ENCODE peak calls at places on chromosome 5, in five cellular contexts. L is CD8-positive, alpha-beta memory T cell; O is upper lobe of right lung; T is body of pancreas; M is right cardiac atrium. J is an unnamed sample. For H3K4me1 and H3K9me3, the result is how much of the 10 kb centered on the place peaks cover.

GRCh38 chr5:93635991-93636390 is 53.0 kb downstream of the NR2F1 start:
- DNase-seq in L (no peak), O (no peak), T (no peak), M (no peak), J (no peak)

GRCh38 chr5:407801-408268 is 35.1 kb upstream of the EXOC3 start:
- DNase-seq in L (no peak), O (peak), T (no peak), M (no peak), J (no peak)

GRCh38 chr5:160685695-160686094 is 166.3 kb downstream of the ATP10B start:
- DNase-seq in L (no peak), O (no peak), T (no peak), M (no peak), J (no peak)

GRCh38 chr5:80407735-80408474 is at the start of gene ZFYVE16:
- DNase-seq in L (peak), O (peak), T (peak), M (peak), J (peak)

GRCh38 chr5:172607213-172607793 is 33.8 kb upstream of the NEURL1B start:
- DNase-seq in L (no peak), O (no peak), T (peak), M (peak), J (no peak)

GRCh38 chr5:100647461-100648230 is 112.5 kb downstream of the FAM174A start:
- DNase-seq in L (no peak), O (peak), T (peak), M (peak), J (peak)

GRCh38 chr5:10250804-10251276 is 760 bp downstream of the CCT5 start:
- DNase-seq in L (peak), O (no peak), T (no peak), M (no peak), J (no peak)

GRCh38 chr5:86137297-86137696 is 480.4 kb upstream of the COX7C start:
- DNase-seq in L (no peak), O (no peak), T (no peak), M (no peak), J (no peak)

GRCh38 chr5:173720341-173721258 is 104.2 kb upstream of the BOD1 start:
- DNase-seq in L (no peak), O (no peak), T (no peak), M (no peak), J (peak)

GRCh38 chr5:138605254-138605972 is 30.2 kb upstream of the HSPA9 start:
- DNase-seq in L (no peak), O (no peak), T (no peak), M (no peak), J (no peak)

GRCh38 chr5:150122158-150122510 is 33.5 kb downstream of the PDGFRB start:
- DNase-seq in L (no peak), O (peak), T (no peak), M (peak), J (no peak)

GRCh38 chr5:145848854-145849253 is 13.7 kb upstream of the PRELID2 start:
- DNase-seq in L (no peak), O (no peak), T (no peak), M (no peak), J (no peak)

GRCh38 chr5:61575103-61575502 is 243.0 kb downstream of the ZSWIM6 start:
- DNase-seq in L (no peak), O (no peak), T (peak), M (no peak), J (peak)

GRCh38 chr5:74201334-74202081 is 439.0 kb downstream of the ENC1 start:
- DNase-seq in L (no peak), O (no peak), T (peak), M (peak), J (peak)

GRCh38 chr5:166639151-166639550 is 1652.3 kb upstream of the WWC1 start:
- DNase-seq in L (no peak), O (no peak), T (no peak), M (no peak), J (no peak)

GRCh38 chr5:59744531-59744992 is 149.0 kb downstream of the PDE4D start:
- DNase-seq in L (no peak), O (no peak), T (no peak), M (no peak), J (no peak)

GRCh38 chr5:61277781-61278180 is 54.3 kb upstream of the ZSWIM6 start:
- DNase-seq in L (no peak), O (peak), T (no peak), M (no peak), J (no peak)

GRCh38 chr5:106843812-106844416 is 826.8 kb downstream of the EFNA5 start:
- DNase-seq in L (no peak), O (no peak), T (no peak), M (no peak), J (no peak)

GRCh38 chr5:11757661-11758060 is 146.6 kb downstream of the CTNND2 start:
- DNase-seq in L (no peak), O (no peak), T (no peak), M (no peak), J (no peak)

GRCh38 chr5:139689631-139690384 is 41.7 kb downstream of the CXXC5 start:
- DNase-seq in L (no peak), O (no peak), T (peak), M (peak), J (peak)

GRCh38 chr5:170337055-170337454 is 39.5 kb upstream of the LCP2 start:
- DNase-seq in L (no peak), O (no peak), T (no peak), M (no peak), J (no peak)

GRCh38 chr5:20276061-20276958 is 288.3 kb upstream of the CDH18 start:
- DNase-seq in L (no peak), O (no peak), T (no peak), M (no peak), J (no peak)

GRCh38 chr5:61596265-61596664 is 264.2 kb downstream of the ZSWIM6 start:
- DNase-seq in L (no peak), O (no peak), T (peak), M (no peak), J (no peak)

GRCh38 chr5:133240425-133241091 is 188.7 kb downstream of the HSPA4 start:
- DNase-seq in L (no peak), O (no peak), T (no peak), M (no peak), J (peak)

GRCh38 chr5:5017827-5018559 is 122.1 kb upstream of the ADAMTS16 start:
- DNase-seq in L (no peak), O (no peak), T (no peak), M (no peak), J (no peak)

GRCh38 chr5:373710-374602 is 52.4 kb downstream of the AHRR start:
- DNase-seq in L (peak), O (peak), T (peak), M (no peak), J (peak)

GRCh38 chr5:36740259-36740898 is 134.0 kb downstream of the SLC1A3 start:
- DNase-seq in L (no peak), O (no peak), T (peak), M (no peak), J (no peak)

GRCh38 chr5:143023447-143024096 is 253.4 kb downstream of the ARHGAP26 start:
- DNase-seq in L (no peak), O (no peak), T (peak), M (peak), J (peak)

GRCh38 chr5:169974121-169974770 is 6.0 kb downstream of the INSYN2B start:
- DNase-seq in L (no peak), O (no peak), T (no peak), M (no peak), J (no peak)

GRCh38 chr5:72110401-72111013 is 3.2 kb downstream of the MAP1B start:
- DNase-seq in L (no peak), O (no peak), T (no peak), M (peak), J (peak)

GRCh38 chr5:150589791-150590601 is 50.5 kb upstream of the SYNPO start:
- DNase-seq in L (no peak), O (peak), T (peak), M (peak), J (peak)

GRCh38 chr5:34509392-34509791 is 146.7 kb upstream of the RAI14 start:
- DNase-seq in L (no peak), O (no peak), T (no peak), M (no peak), J (no peak)

GRCh38 chr5:24547127-24547526 is 97.7 kb downstream of the CDH10 start:
- DNase-seq in L (no peak), O (no peak), T (peak), M (no peak), J (peak)

GRCh38 chr5:17440766-17441165 is 57.3 kb upstream of the TAF11L2 start:
- DNase-seq in L (no peak), O (no peak), T (no peak), M (no peak), J (no peak)

GRCh38 chr5:158450761-158451160 is 591.8 kb upstream of the CLINT1 start:
- DNase-seq in L (no peak), O (no peak), T (no peak), M (no peak), J (no peak)

GRCh38 chr5:134409321-134409720 is 2.4 kb downstream of the CDKN2AIPNL start:
- DNase-seq in L (no peak), O (no peak), T (no peak), M (no peak), J (no peak)

GRCh38 chr5:38738898-38739743 is 106.7 kb upstream of the OSMR start:
- DNase-seq in L (no peak), O (no peak), T (no peak), M (no peak), J (no peak)
- H3K4me1 ChIP-seq in L (under half), O (under half), T (under half), M (under half), J (under half)

GRCh38 chr5:176995896-176996767 is 10.4 kb downstream of the UIMC1 start:
- DNase-seq in L (no peak), O (no peak), T (no peak), M (no peak), J (no peak)

GRCh38 chr5:176998828-176999227 is 7.8 kb downstream of the UIMC1 start:
- DNase-seq in L (no peak), O (no peak), T (no peak), M (no peak), J (no peak)

GRCh38 chr5:176996780-176997179 is 9.8 kb downstream of the UIMC1 start:
- DNase-seq in L (no peak), O (no peak), T (no peak), M (no peak), J (no peak)

GRCh38 chr5:176995122-176995490 is 11.5 kb downstream of the UIMC1 start:
- DNase-seq in L (no peak), O (no peak), T (no peak), M (no peak), J (no peak)

DNA sequence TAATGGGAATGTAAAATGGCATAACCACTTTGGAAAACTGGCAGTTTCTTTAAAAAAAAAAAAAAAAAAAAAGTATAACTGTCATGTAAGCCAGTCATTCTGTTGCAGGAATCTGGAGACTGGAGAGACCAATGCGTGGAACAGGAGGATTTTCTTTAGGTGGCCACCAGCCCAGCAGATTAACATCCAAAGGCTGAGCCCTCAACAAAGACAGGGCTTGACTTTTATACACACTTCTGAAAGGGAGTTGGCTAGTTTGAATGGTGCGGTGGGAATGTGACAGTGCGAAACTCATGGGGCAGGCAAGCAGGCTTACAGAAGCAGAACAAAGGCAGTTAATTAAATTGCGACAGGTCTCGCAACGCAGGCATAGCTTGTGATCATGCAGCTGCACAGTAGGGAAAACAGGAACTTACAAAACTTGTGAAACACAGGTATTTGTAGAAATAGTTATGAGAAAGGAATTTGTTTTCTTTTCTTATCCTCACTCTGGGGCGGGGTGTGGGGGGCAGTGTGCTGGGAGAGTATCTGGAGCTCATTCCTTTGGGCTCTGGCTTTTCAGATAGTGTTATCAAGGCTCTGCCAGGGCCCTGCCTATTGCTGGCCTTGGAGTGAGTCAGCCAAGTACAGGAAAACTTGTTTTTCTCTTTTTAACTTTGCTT is 12.0 kb downstream of the UIMC1 start:
- DNase-seq in L (no peak), O (peak), T (peak), M (no peak), J (peak)
- H3K9me3 ChIP-seq in L (under half), O (under half), T (under half), M (under half), J (under half)

DNA sequence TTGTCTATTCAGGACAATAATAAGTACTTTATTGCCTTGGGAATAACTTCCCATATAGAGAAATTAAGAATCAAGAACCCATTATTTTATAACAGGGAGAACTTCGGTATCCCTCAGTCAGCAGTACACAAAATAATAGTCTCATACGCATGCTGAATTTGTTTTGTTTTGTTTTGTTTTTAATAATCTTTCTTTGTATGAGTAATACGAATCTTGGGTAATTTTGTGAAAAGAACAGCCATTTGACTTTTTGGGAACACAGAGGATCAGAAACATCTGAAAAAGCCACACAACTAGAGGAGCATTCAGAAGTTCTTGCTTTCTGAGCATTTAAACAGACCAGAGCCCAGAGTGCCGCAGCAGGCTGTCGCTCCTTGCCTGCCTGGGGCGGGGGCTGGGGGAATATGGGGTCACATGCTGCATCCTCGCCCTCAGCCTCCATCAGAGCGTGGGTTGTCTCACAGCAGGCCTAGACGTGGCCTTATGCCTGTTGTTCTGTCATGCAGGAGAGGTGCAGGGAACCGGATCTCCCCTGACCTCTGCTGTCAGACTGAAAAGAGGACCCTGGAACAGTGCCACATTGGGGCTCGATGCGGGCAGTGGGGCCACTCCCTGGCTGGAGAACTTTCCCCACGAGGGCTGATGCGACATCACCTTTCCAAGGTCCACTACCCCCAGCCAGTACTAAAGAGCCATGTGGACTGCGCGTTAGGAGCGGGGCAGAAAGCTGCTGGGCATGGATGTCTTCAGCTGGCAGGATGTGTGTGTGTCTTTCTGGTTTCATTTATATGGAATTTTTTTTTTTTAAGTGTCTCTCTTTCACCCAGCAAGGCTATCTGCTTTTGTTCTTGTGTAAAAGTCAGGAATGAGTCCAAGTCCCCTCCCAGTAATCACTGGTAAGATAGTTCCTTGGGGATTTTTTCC is 133.4 kb upstream of the OTULINL start:
- DNase-seq in L (no peak), O (no peak), T (no peak), M (peak), J (peak)
- H3K4me1 ChIP-seq in L (under half), O (under half), T (under half), M (under half), J (half or more)

DNA sequence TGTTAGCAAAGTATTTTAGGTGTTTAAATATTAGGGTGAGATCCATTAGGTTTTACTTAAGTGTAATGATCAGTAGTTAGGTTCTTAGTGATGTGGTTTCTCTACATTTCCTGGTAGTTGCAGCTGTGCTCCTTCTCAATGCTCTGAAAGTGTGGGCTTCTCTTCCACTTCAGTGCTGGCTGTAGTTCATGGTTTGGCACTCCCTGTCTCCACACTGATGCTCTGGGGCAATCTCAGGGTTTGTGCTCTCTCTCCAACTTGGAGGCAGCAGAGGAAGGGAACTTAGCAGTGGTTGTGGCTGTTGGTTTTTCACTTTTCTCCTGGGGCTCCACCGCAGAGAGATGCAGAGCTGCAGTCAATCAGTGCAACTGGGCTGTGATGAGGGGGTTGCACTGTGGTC is 507.5 kb downstream of the TMEM232 start:
- DNase-seq in L (no peak), O (no peak), T (no peak), M (no peak), J (no peak)
- H3K9me3 ChIP-seq in L (under half), O (under half), T (under half), M (under half), J (under half)

GRCh38 chr5:66892715-66893114 is 296.5 kb downstream of the MAST4 start:
- DNase-seq in L (no peak), O (no peak), T (no peak), M (no peak), J (no peak)
- H3K4me1 ChIP-seq in L (under half), O (under half), T (under half), M (under half), J (under half)

GRCh38 chr5:178984145-178985072 is 10.7 kb downstream of the GRM6 start:
- DNase-seq in L (no peak), O (no peak), T (no peak), M (no peak), J (no peak)

GRCh38 chr5:178982941-178983340 is 12.2 kb downstream of the GRM6 start:
- DNase-seq in L (no peak), O (no peak), T (no peak), M (no peak), J (no peak)

GRCh38 chr5:178981381-178981780 is 13.7 kb downstream of the GRM6 start:
- DNase-seq in L (no peak), O (no peak), T (no peak), M (no peak), J (no peak)

GRCh38 chr5:178986326-178986960 is 8.7 kb downstream of the GRM6 start:
- DNase-seq in L (no peak), O (no peak), T (no peak), M (no peak), J (no peak)

DNA sequence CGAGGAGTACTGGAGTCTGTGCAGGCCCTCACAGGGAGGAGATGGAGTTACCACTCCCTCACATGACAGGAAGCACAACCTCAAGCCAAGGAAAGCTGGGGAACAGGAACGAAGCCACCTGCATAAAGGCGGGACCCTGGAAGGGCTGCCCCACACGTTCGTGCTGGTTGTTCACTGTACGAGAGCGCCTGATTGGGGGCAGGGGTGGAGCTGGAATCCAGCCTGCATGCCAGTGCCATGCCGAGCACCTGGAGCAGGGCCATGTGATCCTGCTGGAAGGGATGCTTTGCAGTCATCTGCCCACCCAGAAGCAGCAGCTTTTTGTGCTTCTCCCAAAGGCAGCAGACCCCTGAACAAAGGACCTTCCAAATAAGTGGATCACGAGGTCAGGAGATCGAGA is 11.4 kb downstream of the GRM6 start:
- DNase-seq in L (no peak), O (no peak), T (no peak), M (no peak), J (no peak)
- H3K9me3 ChIP-seq in L (under half), O (under half), T (under half), M (under half), J (under half)

GRCh38 chr5:95729115-95730010 is 1.8 kb upstream of the RHOBTB3 start:
- DNase-seq in L (no peak), O (no peak), T (no peak), M (no peak), J (no peak)
- H3K4me1 ChIP-seq in L (under half), O (under half), T (half or more), M (under half), J (under half)

GRCh38 chr5:179998485-179998884 is 73.1 kb downstream of the RNF130 start:
- DNase-seq in L (no peak), O (no peak), T (no peak), M (no peak), J (no peak)

GRCh38 chr5:179994622-179995323 is 76.8 kb downstream of the RNF130 start:
- DNase-seq in L (no peak), O (no peak), T (no peak), M (no peak), J (no peak)
- H3K9me3 ChIP-seq in L (under half), O (under half), T (under half), M (under half), J (under half)

J was measured in BE2C.